ENCODE peak calls at places on chromosomes 6 and 20, in nine cellular contexts. G is left lung; E is mammary epithelial cell; D is OCI-LY7; T is fibroblast of lung; K is CD4-positive, alpha-beta T cell; A is uterus; S is CD8-positive, alpha-beta T cell; N is RWPE2. O is an unnamed sample. For H3K9me3, the result is how much of the 10 kb centered on the place peaks cover.

GRCh38 chr6:51432481-51432880 is 613.8 kb downstream of the TFAP2B start:
- DNase-seq in G (no peak), E (peak), D (no peak), T (peak), K (no peak), A (no peak), S (no peak), N (no peak), O (no peak)

GRCh38 chr20:34179636-34180360 is 61.4 kb upstream of the ASIP start:
- DNase-seq in G (no peak), E (no peak), D (no peak), T (peak), K (no peak), A (no peak), S (no peak), N (no peak), O (no peak)

GRCh38 chr20:40565681-40566040 is 123.4 kb downstream of the MAFB start:
- DNase-seq in G (no peak), E (no peak), D (no peak), T (no peak), K (no peak), A (no peak), S (no peak), N (no peak), O (no peak)

GRCh38 chr20:19433371-19434316 is 221.2 kb downstream of the SLC24A3 start:
- DNase-seq in G (no peak), E (no peak), D (no peak), T (peak), K (no peak), A (no peak), S (no peak), N (no peak), O (no peak)

GRCh38 chr6:142833054-142833453 is 111.9 kb downstream of the HIVEP2 start:
- DNase-seq in G (no peak), E (peak), D (no peak), T (peak), K (no peak), A (no peak), S (no peak), N (no peak), O (peak)

GRCh38 chr20:1891263-1892121 is 3.7 kb upstream of the SIRPA start:
- DNase-seq in G (no peak), E (no peak), D (no peak), T (no peak), K (no peak), A (no peak), S (no peak), N (no peak), O (no peak)

GRCh38 chr6:170034294-170034693 is 256.6 kb downstream of the DLL1 start:
- DNase-seq in G (peak), E (no peak), D (no peak), T (no peak), K (no peak), A (no peak), S (no peak), N (peak), O (no peak)

GRCh38 chr6:77466055-77467028 is 3.1 kb upstream of the HTR1B start:
- DNase-seq in G (peak), E (peak), D (no peak), T (peak), K (no peak), A (peak), S (no peak), N (no peak), O (peak)

GRCh38 chr6:72740135-72740534 is 118.3 kb downstream of the KCNQ5 start:
- DNase-seq in G (no peak), E (no peak), D (peak), T (no peak), K (no peak), A (no peak), S (no peak), N (no peak), O (no peak)

GRCh38 chr6:45630801-45631200 is 253.1 kb upstream of the SUPT3H start:
- DNase-seq in G (no peak), E (no peak), D (no peak), T (no peak), K (no peak), A (no peak), S (no peak), N (no peak), O (no peak)

GRCh38 chr6:91886183-91886795 is 1299.4 kb upstream of the MAP3K7 start:
- DNase-seq in G (no peak), E (no peak), D (peak), T (no peak), K (no peak), A (no peak), S (no peak), N (no peak), O (no peak)

GRCh38 chr20:41290804-41291389 is 26.6 kb downstream of the ZHX3 start:
- DNase-seq in G (no peak), E (no peak), D (no peak), T (no peak), K (no peak), A (no peak), S (no peak), N (no peak), O (no peak)

GRCh38 chr6:27451660-27452390 is 21.1 kb downstream of the ZNF184 start:
- DNase-seq in G (no peak), E (no peak), D (no peak), T (no peak), K (no peak), A (no peak), S (no peak), N (no peak), O (no peak)

GRCh38 chr6:27442932-27443331 is 30.0 kb downstream of the ZNF184 start:
- DNase-seq in G (no peak), E (no peak), D (no peak), T (no peak), K (no peak), A (no peak), S (no peak), N (no peak), O (no peak)

GRCh38 chr6:27452496-27452897 is 20.4 kb downstream of the ZNF184 start:
- DNase-seq in G (no peak), E (no peak), D (peak), T (peak), K (no peak), A (no peak), S (no peak), N (no peak), O (no peak)

GRCh38 chr6:27448456-27448855 is 24.4 kb downstream of the ZNF184 start:
- DNase-seq in G (no peak), E (no peak), D (no peak), T (no peak), K (no peak), A (no peak), S (no peak), N (no peak), O (no peak)
- H3K9me3 ChIP-seq in G (half or more), E (half or more), D (half or more), T (under half), K (half or more), A (under half), S (under half), N (under half), O (half or more)

GRCh38 chr20:29299811-29300578 is 1957.5 kb upstream of the DEFB115 start:
- DNase-seq in G (no peak), E (no peak), D (no peak), T (no peak), K (no peak), A (no peak), S (no peak), N (peak), O (no peak)

GRCh38 chr20:29300579-29301551 is 1956.6 kb upstream of the DEFB115 start:
- DNase-seq in G (no peak), E (no peak), D (no peak), T (no peak), K (no peak), A (no peak), S (no peak), N (peak), O (no peak)

GRCh38 chr20:29298759-29299613 is 1958.5 kb upstream of the DEFB115 start:
- DNase-seq in G (no peak), E (no peak), D (no peak), T (peak), K (no peak), A (no peak), S (no peak), N (peak), O (no peak)

GRCh38 chr20:29301624-29302259 is 1955.7 kb upstream of the DEFB115 start:
- DNase-seq in G (no peak), E (no peak), D (no peak), T (no peak), K (no peak), A (no peak), S (no peak), N (peak), O (no peak)

DNA sequence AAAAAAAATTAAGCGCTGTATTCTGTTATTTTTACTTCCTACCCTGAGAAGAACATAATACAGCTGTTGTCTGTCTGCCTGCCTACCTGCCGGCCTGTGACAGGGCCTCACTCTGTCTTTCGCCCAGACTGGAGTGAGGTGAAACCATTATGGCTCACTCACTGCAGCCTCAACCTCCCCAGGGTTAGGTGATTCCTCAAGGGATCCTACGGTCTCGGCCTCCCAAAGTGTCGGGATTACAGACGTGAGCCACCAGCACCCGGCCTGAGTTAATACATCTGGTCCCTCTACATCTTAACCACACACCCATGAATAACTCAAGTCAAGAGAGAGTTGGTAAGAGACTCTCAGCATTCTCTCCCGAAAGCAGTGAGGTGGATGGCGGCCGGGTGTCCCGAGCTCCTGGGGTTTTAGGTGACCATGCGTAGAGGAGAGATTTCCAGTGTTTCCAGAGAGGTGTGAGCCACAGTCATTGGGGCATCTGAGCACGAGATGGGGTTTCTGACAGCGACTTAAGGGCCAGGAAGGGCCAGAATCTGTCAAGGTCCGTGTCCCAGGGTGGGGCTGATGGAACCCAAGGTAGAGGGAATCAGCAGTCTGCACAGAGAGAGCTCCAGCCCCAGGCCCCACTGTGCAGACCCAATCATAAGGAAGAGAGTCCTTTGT is 1954.4 kb upstream of the DEFB115 start:
- DNase-seq in G (no peak), E (no peak), D (no peak), T (no peak), K (no peak), A (no peak), S (no peak), N (peak), O (no peak)
- H3K9me3 ChIP-seq in G (half or more), E (under half), D (under half), T (under half), K (under half), A (under half), S (under half), N (under half), O (under half)

GRCh38 chr6:63458480-63459115 is 113.7 kb upstream of the LOC128125822 start:
- DNase-seq in G (no peak), E (no peak), D (no peak), T (no peak), K (no peak), A (no peak), S (no peak), N (no peak), O (no peak)

GRCh38 chr6:63452117-63452516 is 120.2 kb upstream of the LOC128125822 start:
- DNase-seq in G (no peak), E (peak), D (no peak), T (no peak), K (no peak), A (no peak), S (no peak), N (no peak), O (no peak)

GRCh38 chr6:63460971-63461370 is 111.3 kb upstream of the LOC128125822 start:
- DNase-seq in G (no peak), E (no peak), D (no peak), T (no peak), K (no peak), A (no peak), S (no peak), N (no peak), O (no peak)

GRCh38 chr6:63451238-63451637 is 121.0 kb upstream of the LOC128125822 start:
- DNase-seq in G (no peak), E (no peak), D (no peak), T (no peak), K (no peak), A (no peak), S (no peak), N (no peak), O (no peak)

DNA sequence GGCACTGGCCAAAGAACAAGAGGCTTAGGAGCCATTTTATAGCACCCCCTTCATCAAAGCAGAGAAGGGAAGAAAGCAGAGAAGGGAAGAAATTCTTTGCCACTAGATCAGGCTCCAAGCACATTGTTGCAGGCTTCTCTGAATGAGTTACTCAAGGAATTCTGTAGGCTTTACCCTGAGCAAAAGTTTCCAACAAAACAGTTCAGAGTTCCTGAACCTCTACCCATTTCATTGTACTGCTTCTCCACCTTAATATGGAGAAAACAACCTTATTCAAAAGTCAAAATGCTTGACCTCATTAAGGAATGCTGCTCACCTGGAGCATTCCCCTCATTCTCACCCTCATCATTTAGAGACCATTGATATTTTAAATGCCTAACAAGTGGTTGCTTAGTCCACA is 115.5 kb upstream of the LOC128125822 start:
- DNase-seq in G (no peak), E (no peak), D (no peak), T (no peak), K (no peak), A (no peak), S (no peak), N (no peak), O (no peak)
- H3K9me3 ChIP-seq in G (under half), E (under half), D (under half), T (under half), K (under half), A (under half), S (under half), N (under half), O (under half)

GRCh38 chr6:62645274-62645673 is 359.2 kb upstream of the KHDRBS2 start:
- DNase-seq in G (no peak), E (no peak), D (no peak), T (no peak), K (no peak), A (no peak), S (no peak), N (no peak), O (no peak)
- H3K9me3 ChIP-seq in G (half or more), E (under half), D (under half), T (under half), K (under half), A (under half), S (under half), N (under half), O (under half)

O was measured in MG63.